ENCODE peak calls at places on chromosomes 5 and 9, in nine cellular contexts. B is mucosa of descending colon; M is hypothalamus; S is activated gamma-delta T cell treated with Interleukin-2 at 50 U/mL for 16 hours; R is activated CD4-positive, alpha-beta T cell treated with anti-CD3 and anti-CD28 coated beads, Interleukin-2, amount 50 U/mL, for 48 hours; C is COR-L47; H is B cell; O is RPMI7951; U is T-helper 1 cell. W is an unnamed sample.

GRCh38 chr5:170755679-170756456 is 27.7 kb upstream of the GABRP start:
- DNase-seq in B (peak), U (no peak), R (no peak), O (no peak), C (peak), M (no peak), S (no peak), H (no peak), W (peak)

GRCh38 chr9:78118742-78119473 is 87.3 kb upstream of the GNAQ start:
- DNase-seq in M (no peak), H (no peak), B (no peak), R (no peak), S (no peak), O (peak), U (peak), C (no peak), W (no peak)

GRCh38 chr5:96209829-96210228 is 223.2 kb downstream of the PCSK1 start:
- DNase-seq in C (no peak), M (no peak), B (no peak), O (peak), H (no peak), R (no peak), U (no peak), S (no peak), W (no peak)

GRCh38 chr5:155726267-155726666 is 600.7 kb upstream of the SGCD start:
- DNase-seq in R (no peak), O (peak), M (no peak), B (no peak), H (no peak), C (no peak), S (no peak), U (no peak), W (no peak)

GRCh38 chr5:159166416-159166815 is 42.9 kb downstream of the RNF145 start:
- DNase-seq in B (no peak), U (no peak), S (no peak), R (no peak), O (no peak), H (no peak), M (no peak), C (no peak), W (no peak)

GRCh38 chr5:177983763-177984564 is 12.1 kb downstream of the PROP1 start:
- DNase-seq in R (no peak), B (no peak), H (no peak), C (no peak), S (no peak), O (no peak), M (no peak), U (no peak), W (peak)

GRCh38 chr5:179475211-179475840 is 75.0 kb upstream of the RUFY1 start:
- DNase-seq in U (no peak), R (no peak), S (no peak), H (no peak), C (no peak), B (no peak), M (no peak), O (no peak), W (no peak)

GRCh38 chr9:10104796-10105195 is 508.0 kb downstream of the PTPRD start:
- DNase-seq in C (no peak), R (no peak), M (no peak), H (no peak), B (no peak), O (no peak), U (no peak), S (no peak), W (no peak)

GRCh38 chr9:76944011-76944410 is 38.1 kb upstream of the PRUNE2 start:
- DNase-seq in C (no peak), B (no peak), S (no peak), R (no peak), H (no peak), M (no peak), U (no peak), O (no peak), W (no peak)

GRCh38 chr9:82599550-82599949 is 463.4 kb downstream of the RASEF start:
- DNase-seq in M (no peak), S (no peak), U (no peak), H (no peak), R (no peak), O (no peak), B (no peak), C (no peak), W (no peak)

GRCh38 chr5:1874820-1875219 is 7.9 kb downstream of the IRX4 start:
- DNase-seq in S (no peak), O (no peak), R (no peak), C (no peak), M (no peak), H (no peak), B (no peak), U (no peak), W (no peak)

GRCh38 chr5:113112435-113112834 is 135.8 kb downstream of the DCP2 start:
- DNase-seq in S (no peak), R (no peak), H (no peak), C (no peak), O (no peak), M (no peak), B (no peak), U (no peak), W (no peak)

W was measured in Right ventricle myocardium inferior.